ENCODE peak calls at places on chromosomes 2 and 18, in ten cellular contexts. R, I, T, U, G, E, Y, K, A and L are unnamed samples.

GRCh38 chr2:45651415-45652089 is at the start of gene PRKCE:
- DNase-seq in R (peak; percentile 61), I (peak; percentile 11), T (no peak), U (peak; percentile 47), G (peak; percentile 86), E (no peak), Y (peak; percentile 27), K (peak; percentile 76), A (peak; percentile 46), L (peak; percentile 79)

GRCh38 chr2:74147729-74148456 is at the start of gene BOLA3:
- DNase-seq in R (peak; percentile 96), I (peak; percentile 57), T (peak; percentile 40), U (peak; percentile 79), G (peak; percentile 89), E (peak; percentile 33), Y (peak; percentile 79), K (peak; percentile 91), A (peak; percentile 79), L (peak; percentile 93)

GRCh38 chr18:57846258-57846657 is 43.1 kb upstream of the ATP8B1 start:
- DNase-seq in R (no peak), I (no peak), T (no peak), U (peak; percentile 88), G (no peak), E (peak; percentile 58), Y (no peak), K (no peak), A (no peak), L (no peak)

GRCh38 chr2:144111443-144111842 is 408.5 kb downstream of the ZEB2 start:
- DNase-seq in R (no peak), I (no peak), T (no peak), U (peak; percentile 56), G (no peak), E (no peak), Y (no peak), K (no peak), A (no peak), L (no peak)

GRCh38 chr2:229339613-229340012 is 68.5 kb upstream of the PID1 start:
- DNase-seq in R (no peak), I (no peak), T (no peak), U (peak; percentile 8), G (no peak), E (peak; percentile 42), Y (no peak), K (no peak), A (no peak), L (no peak)

GRCh38 chr18:62784966-62785413 is 69.6 kb downstream of the PHLPP1 start:
- DNase-seq in R (no peak), I (no peak), T (no peak), U (no peak), G (no peak), E (peak; percentile 31), Y (peak; percentile 97), K (no peak), A (no peak), L (no peak)

GRCh38 chr18:9055185-9055584 is 47.3 kb upstream of the NDUFV2 start:
- DNase-seq in R (no peak), I (no peak), T (no peak), U (peak; percentile 90), G (no peak), E (peak; percentile 48), Y (peak; percentile 36), K (no peak), A (no peak), L (peak; percentile 52)

GRCh38 chr2:37630778-37631177 is 40.7 kb downstream of the CDC42EP3 start:
- DNase-seq in R (no peak), I (no peak), T (no peak), U (no peak), G (no peak), E (no peak), Y (no peak), K (no peak), A (no peak), L (no peak)

GRCh38 chr2:168500516-168500915 is 44.4 kb downstream of the CERS6 start:
- DNase-seq in R (no peak), I (no peak), T (no peak), U (no peak), G (no peak), E (no peak), Y (no peak), K (no peak), A (no peak), L (no peak)

GRCh38 chr2:231680284-231680991 is 27.9 kb upstream of the PTMA start:
- DNase-seq in R (peak; percentile 72), I (no peak), T (no peak), U (peak; percentile 44), G (no peak), E (no peak), Y (no peak), K (peak; percentile 54), A (peak; percentile 20), L (peak; percentile 72)

GRCh38 chr2:16400127-16400623 is 265.5 kb downstream of the CYRIA start:
- DNase-seq in R (no peak), I (no peak), T (no peak), U (no peak), G (no peak), E (no peak), Y (no peak), K (no peak), A (no peak), L (no peak)

GRCh38 chr2:232518844-232519243 is 1.3 kb upstream of the PRSS56 start:
- DNase-seq in R (no peak), I (no peak), T (no peak), U (no peak), G (no peak), E (no peak), Y (no peak), K (no peak), A (no peak), L (no peak)

GRCh38 chr18:46660955-46661749 is 4.1 kb upstream of the LOXHD1 start:
- DNase-seq in R (peak; percentile 58), I (no peak), T (peak; percentile 42), U (no peak), G (no peak), E (no peak), Y (peak; percentile 90), K (no peak), A (no peak), L (peak; percentile 51)

GRCh38 chr18:77343846-77344527 is 94.3 kb downstream of the GALR1 start:
- DNase-seq in R (no peak), I (no peak), T (no peak), U (no peak), G (no peak), E (no peak), Y (no peak), K (no peak), A (no peak), L (no peak)

GRCh38 chr2:237732790-237733349 is 65.7 kb upstream of the RBM44 start:
- DNase-seq in R (no peak), I (no peak), T (no peak), U (no peak), G (no peak), E (no peak), Y (no peak), K (no peak), A (no peak), L (peak; percentile 75)

GRCh38 chr2:234992624-234993349 is 41.0 kb downstream of the SH3BP4 start:
- DNase-seq in R (no peak), I (no peak), T (no peak), U (no peak), G (no peak), E (no peak), Y (no peak), K (no peak), A (no peak), L (no peak)

GRCh38 chr18:43661570-43661969 is 384.3 kb upstream of the SYT4 start:
- DNase-seq in R (peak; percentile 41), I (no peak), T (no peak), U (peak; percentile 64), G (no peak), E (peak; percentile 48), Y (no peak), K (no peak), A (peak; percentile 2), L (peak; percentile 83)

GRCh38 chr2:121253674-121254240 is 31.2 kb downstream of the TFCP2L1 start:
- DNase-seq in R (no peak), I (no peak), T (no peak), U (no peak), G (no peak), E (no peak), Y (no peak), K (no peak), A (no peak), L (no peak)

GRCh38 chr18:45657357-45658335 is 42.4 kb downstream of the SLC14A2 start:
- DNase-seq in R (no peak), I (no peak), T (no peak), U (peak; percentile 53), G (no peak), E (no peak), Y (no peak), K (no peak), A (no peak), L (peak; percentile 35)

GRCh38 chr2:238158807-238159539 is at the start of gene ERFE:
- DNase-seq in R (peak; percentile 91), I (peak; percentile 23), T (no peak), U (peak; percentile 61), G (no peak), E (no peak), Y (no peak), K (peak; percentile 50), A (peak; percentile 58), L (peak; percentile 81)

GRCh38 chr2:107337209-107337898 is 451.4 kb upstream of the ST6GAL2 start:
- DNase-seq in R (no peak), I (no peak), T (no peak), U (peak; percentile 53), G (no peak), E (peak; percentile 64), Y (no peak), K (no peak), A (no peak), L (no peak)

GRCh38 chr2:23940976-23941605 is 828 bp downstream of the UBXN2A start:
- DNase-seq in R (no peak), I (no peak), T (no peak), U (peak; percentile 45), G (no peak), E (no peak), Y (peak; percentile 31), K (no peak), A (no peak), L (peak; percentile 18)

GRCh38 chr2:60495226-60495625 is 58.2 kb downstream of the BCL11A start:
- DNase-seq in R (no peak), I (no peak), T (no peak), U (no peak), G (no peak), E (no peak), Y (no peak), K (no peak), A (no peak), L (no peak)

GRCh38 chr2:57397550-57398360 is 648.9 kb upstream of the VRK2 start:
- DNase-seq in R (no peak), I (no peak), T (no peak), U (no peak), G (no peak), E (no peak), Y (no peak), K (no peak), A (no peak), L (no peak)